ENCODE peak calls at places on chromosome 10, in five cellular contexts. Y is PC-3, C is IMR-90, Q is SJSA1, O is astrocyte. D is an unnamed sample.

GRCh38 chr10:84845628-84846261 is 517.4 kb downstream of the CCSER2 start:
- DNase-seq in Y (peak; percentile 22), C (no peak), Q (peak; percentile 41), O (no peak), D (no peak)

GRCh38 chr10:124991872-124992271 is 49.9 kb downstream of the ZRANB1 start:
- DNase-seq in Y (no peak), C (no peak), Q (no peak), O (no peak), D (no peak)

GRCh38 chr10:23331567-23332290 is 12.9 kb downstream of the C10orf67 start:
- DNase-seq in Y (peak; percentile 90), C (peak; percentile 89), Q (no peak), O (peak; percentile 85), D (no peak)

GRCh38 chr10:70458329-70459060 is 17.0 kb upstream of the NODAL start:
- DNase-seq in Y (peak; percentile 89), C (peak; percentile 73), Q (peak; percentile 40), O (peak; percentile 68), D (peak; percentile 96)

GRCh38 chr10:47206449-47207279 is 93.3 kb upstream of the GDF10 start:
- DNase-seq in Y (no peak), C (no peak), Q (no peak), O (peak; percentile 31), D (no peak)

GRCh38 chr10:46539596-46540411 is 16.7 kb downstream of the GPRIN2 start:
- DNase-seq in Y (no peak), C (peak; percentile 87), Q (peak; percentile 99), O (peak; percentile 69), D (peak; percentile 55)

GRCh38 chr10:33386926-33387325 is 52.5 kb upstream of the NRP1 start:
- DNase-seq in Y (no peak), C (peak; percentile 31), Q (no peak), O (peak; percentile 38), D (no peak)

GRCh38 chr10:30058570-30059132 is 735 bp downstream of the JCAD start:
- DNase-seq in Y (no peak), C (no peak), Q (peak; percentile 48), O (no peak), D (no peak)

GRCh38 chr10:119759832-119760231 is 34.0 kb downstream of the INPP5F start:
- DNase-seq in Y (no peak), C (peak; percentile 47), Q (no peak), O (peak; percentile 81), D (no peak)

GRCh38 chr10:101214446-101215396 is 14.5 kb downstream of the LBX1 start:
- DNase-seq in Y (peak; percentile 73), C (peak; percentile 32), Q (peak; percentile 47), O (no peak), D (peak; percentile 90)

GRCh38 chr10:102418612-102419560 is at the start of gene PSD:
- DNase-seq in Y (no peak), C (no peak), Q (no peak), O (no peak), D (no peak)

GRCh38 chr10:76244061-76244686 is 812.8 kb downstream of the LRMDA start:
- DNase-seq in Y (no peak), C (no peak), Q (no peak), O (no peak), D (no peak)

GRCh38 chr10:127374901-127375300 is 174.2 kb upstream of the NPS start:
- DNase-seq in Y (no peak), C (no peak), Q (no peak), O (no peak), D (no peak)

GRCh38 chr10:126478600-126478999 is 90.3 kb upstream of the ADAM12 start:
- DNase-seq in Y (no peak), C (no peak), Q (no peak), O (no peak), D (no peak)

GRCh38 chr10:103968441-103969391 is 1.8 kb downstream of the SLK start:
- DNase-seq in Y (peak; percentile 35), C (peak; percentile 24), Q (peak; percentile 4), O (no peak), D (no peak)

GRCh38 chr10:95467162-95467599 is 94.0 kb downstream of the SORBS1 start:
- DNase-seq in Y (no peak), C (no peak), Q (no peak), O (no peak), D (no peak)
- H3K4me1 ChIP-seq in Y (no peaks in the 10 kb centered on the region), C (no peaks in the 10 kb centered on the region), Q (no peaks in the 10 kb centered on the region), O (peaks cover 4% of the 10 kb centered on the region), D (peaks cover 17% of the 10 kb centered on the region)

DNA sequence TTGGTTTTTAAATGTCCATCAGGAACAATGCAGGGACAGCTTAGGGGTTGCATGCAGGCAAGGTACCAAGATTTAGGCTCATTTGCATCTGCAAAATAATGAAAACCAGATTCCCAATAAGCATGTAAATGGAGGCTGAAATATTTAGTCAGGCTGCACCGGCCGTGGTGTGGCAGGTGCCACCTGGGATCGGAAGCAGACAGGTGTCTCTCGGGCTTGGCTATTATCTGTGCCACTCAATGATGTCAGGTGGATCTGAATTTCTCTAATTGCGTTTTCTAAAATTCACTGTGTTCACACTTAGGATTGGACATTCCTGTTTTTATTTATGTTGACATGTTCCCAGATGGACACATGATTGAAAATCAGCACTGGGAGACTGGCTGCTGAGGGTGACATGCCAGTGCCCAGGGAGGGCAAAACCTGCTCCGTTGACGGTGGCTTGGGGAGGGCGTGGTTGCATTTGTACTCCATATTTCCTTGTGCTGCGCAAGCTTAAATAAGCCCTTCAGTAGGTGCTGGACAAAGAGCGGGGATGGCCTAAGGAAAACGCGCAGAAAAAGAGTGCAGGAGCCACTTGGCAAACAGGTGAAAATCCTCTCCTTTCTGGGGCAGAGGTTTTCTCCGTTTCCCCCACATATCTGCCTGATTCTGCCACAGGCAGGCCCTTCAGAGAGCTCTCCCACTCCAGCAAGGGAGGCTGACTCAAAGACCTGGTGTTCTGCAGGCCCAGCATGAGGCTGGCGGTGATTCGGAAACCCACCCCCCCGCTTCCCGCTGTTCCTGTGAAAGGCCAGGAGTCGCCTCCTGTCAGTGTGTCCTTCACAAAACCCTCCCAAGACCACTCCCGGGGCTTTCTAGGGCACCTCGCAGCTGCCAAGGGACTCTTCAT is 142.5 kb downstream of the WDR37 start:
- DNase-seq in Y (no peak), C (no peak), Q (no peak), O (no peak), D (no peak)
- H3K27me3 ChIP-seq in Y (peaks cover 42% of the 10 kb centered on the region), C (no peaks in the 10 kb centered on the region), Q (peaks cover 37% of the 10 kb centered on the region), O (no peaks in the 10 kb centered on the region), D (no peaks in the 10 kb centered on the region)

GRCh38 chr10:110305767-110306451 is 1.2 kb upstream of the SMNDC1 start:
- DNase-seq in Y (peak; percentile 83), C (peak; percentile 95), Q (peak; percentile 83), O (peak; percentile 85), D (no peak)

GRCh38 chr10:110304780-110305421 is at the start of gene SMNDC1:
- DNase-seq in Y (peak; percentile 98), C (peak; percentile 97), Q (peak; percentile 96), O (peak; percentile 95), D (peak; percentile 98)

GRCh38 chr10:110307805-110308204 is 3.1 kb upstream of the SMNDC1 start:
- DNase-seq in Y (peak; percentile 75), C (no peak), Q (no peak), O (no peak), D (no peak)

GRCh38 chr10:110304394-110304779 is 333 bp downstream of the SMNDC1 start:
- DNase-seq in Y (no peak), C (no peak), Q (peak; percentile 46), O (no peak), D (peak; percentile 49)

DNA sequence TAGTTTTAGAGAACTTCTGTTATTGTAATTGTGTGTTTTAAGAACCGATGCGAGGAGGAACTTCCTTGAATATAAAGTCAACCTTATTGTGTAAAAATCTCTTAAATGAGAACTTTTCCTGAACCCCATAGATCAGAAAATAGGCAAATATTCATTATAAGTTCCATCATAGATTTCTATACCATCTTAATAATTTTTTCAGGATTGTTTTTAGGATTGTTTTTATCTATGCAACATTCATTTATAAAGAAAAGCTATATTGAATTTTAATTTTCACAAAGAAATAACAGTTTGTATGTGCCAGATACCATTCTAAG is 1.7 kb upstream of the SMNDC1 start:
- DNase-seq in Y (no peak), C (no peak), Q (no peak), O (no peak), D (no peak)
- H3K4me1 ChIP-seq in Y (peaks cover 46% of the 10 kb centered on the region), C (peaks cover 3% of the 10 kb centered on the region), Q (peaks cover 12% of the 10 kb centered on the region), O (peaks cover 10% of the 10 kb centered on the region), D (peaks cover 3% of the 10 kb centered on the region)

GRCh38 chr10:48710647-48711046 is 26.0 kb downstream of the WDFY4 start:
- DNase-seq in Y (no peak), C (no peak), Q (no peak), O (no peak), D (no peak)

GRCh38 chr10:48711830-48712229 is 27.2 kb downstream of the WDFY4 start:
- DNase-seq in Y (no peak), C (no peak), Q (no peak), O (no peak), D (no peak)

GRCh38 chr10:48713966-48714618 is 29.4 kb downstream of the WDFY4 start:
- DNase-seq in Y (no peak), C (no peak), Q (no peak), O (no peak), D (no peak)

GRCh38 chr10:48722153-48722861 is 37.6 kb downstream of the WDFY4 start:
- DNase-seq in Y (no peak), C (no peak), Q (no peak), O (no peak), D (no peak)

DNA sequence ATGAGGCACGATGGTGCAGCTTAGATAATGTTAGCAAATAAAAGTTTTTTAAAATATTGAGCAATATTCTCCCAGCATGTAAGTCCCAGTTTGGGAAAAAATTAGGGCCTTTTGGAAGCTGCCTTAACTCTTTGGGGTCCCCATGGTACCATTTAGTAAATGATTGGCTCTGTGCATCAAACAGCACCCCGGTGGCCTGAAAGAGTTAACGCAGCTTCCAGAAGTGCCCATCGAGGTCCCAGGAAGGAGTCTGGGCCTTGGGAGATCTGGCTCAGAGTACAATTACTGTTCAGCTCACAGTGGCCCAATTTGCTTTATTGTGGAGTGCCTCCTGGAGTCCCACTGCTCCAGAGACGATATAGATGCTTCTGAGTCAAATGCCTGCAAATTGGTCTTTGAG is 31.7 kb downstream of the WDFY4 start:
- DNase-seq in Y (no peak), C (no peak), Q (no peak), O (no peak), D (no peak)
- H3K27me3 ChIP-seq in Y (peaks cover 79% of the 10 kb centered on the region), C (peaks cover 11% of the 10 kb centered on the region), Q (peaks cover 5% of the 10 kb centered on the region), O (no peaks in the 10 kb centered on the region), D (no peaks in the 10 kb centered on the region)

GRCh38 chr10:72257051-72257892 is 16.5 kb upstream of the DDIT4 start:
- DNase-seq in Y (no peak), C (no peak), Q (peak; percentile 28), O (no peak), D (no peak)
- H3K4me1 ChIP-seq in Y (peaks cover 16% of the 10 kb centered on the region), C (peaks cover 32% of the 10 kb centered on the region), Q (peaks cover 50% of the 10 kb centered on the region), O (peaks cover 19% of the 10 kb centered on the region), D (peaks cover 6% of the 10 kb centered on the region)

DNA sequence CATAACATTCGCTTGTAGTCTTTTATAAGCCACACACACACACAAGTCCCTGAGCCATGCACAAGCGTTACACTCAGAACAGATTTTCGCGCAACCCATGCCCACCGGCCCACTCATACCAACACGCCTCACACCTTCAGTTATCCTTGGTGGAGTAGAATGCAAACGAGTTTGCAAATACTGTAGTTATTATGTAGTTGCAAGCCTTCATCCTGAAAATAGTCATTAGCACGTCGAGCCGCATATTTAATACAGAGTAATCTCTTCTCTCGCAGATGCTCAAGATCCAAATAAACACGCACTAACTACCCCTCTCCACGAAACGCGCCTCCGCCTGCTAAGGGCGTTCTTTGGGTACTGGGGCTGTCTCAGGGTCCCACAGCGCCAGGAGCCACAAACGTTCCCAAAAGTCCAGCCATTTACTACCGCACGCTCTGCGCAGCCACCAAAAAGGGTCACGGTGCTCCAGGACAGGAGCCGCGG is 1.8 kb downstream of the NKX2-3 start:
- DNase-seq in Y (no peak), C (no peak), Q (no peak), O (no peak), D (no peak)
- H3K27me3 ChIP-seq in Y (peaks cover 61% of the 10 kb centered on the region), C (peaks cover 98% of the 10 kb centered on the region), Q (peaks cover 98% of the 10 kb centered on the region), O (peaks cover 95% of the 10 kb centered on the region), D (no peaks in the 10 kb centered on the region)

GRCh38 chr10:61125560-61126250 is 181.7 kb upstream of the RHOBTB1 start:
- DNase-seq in Y (no peak), C (no peak), Q (no peak), O (no peak), D (no peak)
- H3K4me1 ChIP-seq in Y (no peaks in the 10 kb centered on the region), C (peaks cover 2% of the 10 kb centered on the region), Q (no peaks in the 10 kb centered on the region), O (no peaks in the 10 kb centered on the region), D (no peaks in the 10 kb centered on the region)